ENCODE peak calls at places on chromosomes 7 and 10, in six cellular contexts. J is astrocyte, M is left ventricle myocardium inferior, O is cardiac muscle cell, P is suprapubic skin, E is prostate gland. Y is an unnamed sample.

GRCh38 chr7:78510580-78511188 is 712.1 kb downstream of the PHTF2 start:
- DNase-seq in E (peak), M (no peak), P (no peak), O (peak), J (peak), Y (peak)

GRCh38 chr10:132634241-132634946 is 96.8 kb downstream of the INPP5A start:
- DNase-seq in E (no peak), M (peak), J (no peak), P (peak), O (no peak), Y (no peak)

GRCh38 chr7:151051108-151051507 is 2.8 kb downstream of the ASIC3 start:
- DNase-seq in E (no peak), O (peak), J (peak), M (peak), P (no peak), Y (peak)

GRCh38 chr10:124057580-124057979 is 35.8 kb downstream of the CHST15 start:
- DNase-seq in J (no peak), O (no peak), P (no peak), M (no peak), E (no peak), Y (no peak)

GRCh38 chr7:121351682-121352081 is 22.9 kb downstream of the WNT16 start:
- DNase-seq in M (no peak), J (no peak), E (no peak), P (no peak), O (no peak), Y (no peak)

GRCh38 chr10:21372651-21373410 is 152.7 kb downstream of the SKIDA1 start:
- DNase-seq in J (peak), P (no peak), E (peak), O (peak), M (peak), Y (peak)

GRCh38 chr10:22690614-22691431 is 23.6 kb downstream of the PIP4K2A start:
- DNase-seq in J (no peak), O (no peak), M (no peak), P (no peak), E (no peak), Y (no peak)

GRCh38 chr10:103620357-103620749 is 126.8 kb downstream of the NEURL1 start:
- DNase-seq in E (no peak), J (no peak), P (no peak), M (no peak), O (no peak), Y (no peak)

GRCh38 chr10:14325325-14325955 is 5.3 kb downstream of the FRMD4A start:
- DNase-seq in O (peak), J (peak), M (peak), P (no peak), E (peak), Y (no peak)

GRCh38 chr7:27199820-27200760 is at the start of gene HOXA13:
- DNase-seq in O (peak), P (peak), E (peak), M (no peak), J (no peak), Y (no peak)

GRCh38 chr10:52502237-52502636 is 188.2 kb downstream of the DKK1 start:
- DNase-seq in O (no peak), P (no peak), E (no peak), J (no peak), M (no peak), Y (no peak)
- TF ChIP-seq CTCF in O (no peak), P (no peak), E (no peak), J (no peak), M (no peak), Y (no peak)

DNA sequence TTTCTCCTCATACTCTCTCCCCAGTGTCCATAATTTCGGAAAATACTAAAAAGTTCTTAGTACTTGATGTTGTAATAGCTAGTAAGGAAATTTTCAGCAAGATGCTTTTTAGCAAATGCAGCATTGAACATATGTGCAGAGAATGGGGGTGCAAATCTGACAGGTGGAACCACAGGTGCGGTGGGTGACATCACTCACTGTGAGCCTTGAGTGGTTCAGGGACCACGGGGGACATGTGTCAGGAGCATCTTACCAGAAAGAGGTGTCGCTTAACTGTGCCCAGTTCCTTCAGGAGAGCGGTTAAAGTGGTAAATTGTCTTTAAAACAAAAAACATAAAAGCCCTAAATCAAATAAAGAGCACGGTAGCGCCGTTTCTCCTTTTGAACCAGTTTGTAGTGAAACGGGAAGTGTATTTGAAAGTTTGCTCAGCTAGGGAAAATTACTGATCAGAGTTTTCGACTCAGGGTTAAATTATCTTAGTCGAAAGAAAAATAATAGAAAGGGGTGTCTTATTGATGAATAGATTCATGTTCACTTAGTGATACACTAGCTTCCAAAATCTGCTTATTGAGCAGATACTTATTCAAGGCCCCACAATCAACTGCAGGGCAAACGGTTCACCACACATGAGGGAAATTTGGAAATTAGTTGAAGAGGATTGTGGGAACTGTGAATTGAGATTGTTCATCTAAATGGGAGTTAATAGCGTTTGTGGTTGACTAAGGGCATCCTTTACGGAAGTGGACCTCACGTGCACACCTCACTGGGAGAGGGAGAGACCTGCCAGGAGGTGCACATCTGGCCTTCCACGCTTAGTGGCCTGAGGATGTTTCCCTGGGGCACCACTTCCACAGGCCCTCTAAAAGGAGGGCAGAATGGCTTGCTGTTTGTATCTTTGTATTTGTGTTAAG is 12.7 kb downstream of the CUL1 start:
- DNase-seq in O (no peak), P (no peak), M (no peak), E (no peak), J (no peak), Y (no peak)
- H3K27ac ChIP-seq in O (peak), P (no peak), M (no peak), E (no peak), J (no peak), Y (no peak)

GRCh38 chr10:11113156-11113555 is 95.5 kb downstream of the CELF2 start:
- DNase-seq in M (no peak), O (no peak), P (no peak), E (no peak), J (no peak), Y (no peak)
- TF ChIP-seq CTCF in M (peak), O (peak), P (no peak), E (peak), J (no peak), Y (no peak)

DNA sequence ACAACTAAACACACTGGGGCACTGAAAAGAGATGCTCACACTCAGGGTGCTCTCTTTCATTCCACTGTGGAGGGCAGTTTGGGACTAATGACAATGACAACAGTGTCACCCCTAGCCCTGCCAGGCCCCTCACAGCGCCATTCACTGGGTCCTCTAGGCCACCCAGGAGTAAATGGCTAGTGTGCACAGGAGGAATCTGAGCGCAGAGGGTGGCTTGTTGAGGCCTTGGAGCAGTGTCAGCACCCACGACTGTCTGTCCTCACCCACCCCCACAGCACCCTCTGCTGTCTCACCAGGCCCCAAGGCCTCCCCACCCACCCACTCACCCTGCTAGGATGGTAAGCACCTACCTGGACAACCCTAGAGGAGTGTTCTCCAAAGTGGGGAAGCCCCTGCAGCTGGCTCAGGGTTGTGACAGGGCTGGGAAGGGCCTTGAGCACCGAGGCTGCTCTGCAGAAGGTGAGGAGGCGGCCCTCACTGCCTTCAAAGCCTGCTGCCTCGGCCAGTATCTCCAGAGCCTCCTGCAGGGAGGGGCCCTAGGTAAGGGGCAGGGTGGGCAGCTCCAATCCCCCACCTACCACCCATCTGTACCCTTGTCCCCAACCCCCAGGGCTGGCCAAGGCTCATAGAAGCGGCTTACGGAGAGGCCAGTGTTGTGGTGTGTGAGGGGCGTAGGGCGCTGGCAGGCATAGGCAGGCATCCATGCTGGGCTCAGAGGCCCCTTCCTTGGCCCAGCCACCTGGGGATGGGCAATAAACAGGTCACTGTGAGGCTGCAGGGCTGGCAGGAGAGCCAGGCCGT is 2.9 kb downstream of the POLM start:
- DNase-seq in P (no peak), M (no peak), O (no peak), E (no peak), J (no peak), Y (no peak)
- H3K27ac ChIP-seq in P (no peak), M (peak), O (no peak), E (no peak), J (no peak), Y (peak)

GRCh38 chr10:114103286-114103685 is 59.6 kb downstream of the ADRB1 start:
- DNase-seq in M (no peak), J (peak), P (no peak), E (peak), O (peak), Y (peak)
- TF ChIP-seq CTCF in M (peak), J (peak), P (peak), E (peak), O (peak), Y (peak)